ENCODE peak calls at places on chromosomes 7 and 10, in six cellular contexts. S is cardiac septum, M is anterior cingulate cortex, A is tibial artery, K is activated T-cell treated with anti-CD3 and anti-CD28 coated beads for 1 hour, Z is NCI-H774. V is an unnamed sample.

GRCh38 chr7:44386139-44386913 is 60.9 kb upstream of the CAMK2B start:
- DNase-seq in A (no peak), M (no peak), S (peak; percentile 29), Z (no peak), K (no peak), V (no peak)

GRCh38 chr10:102643346-102644065 is 773 bp upstream of the TRIM8 start:
- DNase-seq in M (peak; percentile 70), S (peak; percentile 87), A (peak; percentile 67), K (peak; percentile 30), Z (peak; percentile 14), V (no peak)

GRCh38 chr7:1675673-1676549 is 5.8 kb downstream of the ELFN1 start:
- DNase-seq in S (peak; percentile 72), Z (no peak), A (peak; percentile 14), M (no peak), K (no peak), V (no peak)

GRCh38 chr10:58672855-58673254 is 160.2 kb downstream of the BICC1 start:
- DNase-seq in S (no peak), K (no peak), A (no peak), M (no peak), Z (no peak), V (no peak)

GRCh38 chr7:155984028-155984607 is 171.9 kb upstream of the SHH start:
- DNase-seq in M (no peak), S (peak; percentile 66), K (no peak), A (no peak), Z (no peak), V (no peak)

GRCh38 chr7:44273681-44274622 is 51.4 kb downstream of the CAMK2B start:
- DNase-seq in A (no peak), S (no peak), Z (no peak), K (no peak), M (no peak), V (no peak)

GRCh38 chr7:45021604-45022296 is 21.7 kb downstream of the CCM2 start:
- DNase-seq in A (no peak), K (no peak), Z (no peak), M (no peak), S (no peak), V (peak; percentile 65)

GRCh38 chr7:45239486-45239885 is 81.9 kb downstream of the RAMP3 start:
- DNase-seq in A (no peak), M (no peak), K (no peak), Z (no peak), S (no peak), V (no peak)

GRCh38 chr10:31134303-31134928 is 102.8 kb upstream of the ZNF438 start:
- DNase-seq in M (no peak), S (no peak), Z (peak; percentile 60), A (no peak), K (no peak), V (no peak)

GRCh38 chr7:34320412-34320811 is 337.6 kb upstream of the NPSR1 start:
- DNase-seq in K (no peak), Z (no peak), M (no peak), A (no peak), S (no peak), V (no peak)

GRCh38 chr10:132685121-132685891 is 100.6 kb downstream of the NKX6-2 start:
- DNase-seq in Z (no peak), S (peak; percentile 73), A (peak; percentile 16), K (no peak), M (peak; percentile 74), V (no peak)

GRCh38 chr7:18345641-18346234 is 149.8 kb upstream of the HDAC9 start:
- DNase-seq in K (no peak), S (no peak), M (peak; percentile 16), Z (peak; percentile 47), A (no peak), V (no peak)

GRCh38 chr10:77899080-77899477 is 27.5 kb downstream of the DLG5 start:
- DNase-seq in S (no peak), K (no peak), M (no peak), A (no peak), Z (no peak), V (no peak)

GRCh38 chr7:82164813-82165212 is 278.8 kb downstream of the CACNA2D1 start:
- DNase-seq in Z (peak; percentile 46), S (no peak), K (no peak), A (peak; percentile 27), M (no peak), V (peak; percentile 55)

GRCh38 chr10:63268139-63268797 is 135.1 kb downstream of the NRBF2 start:
- DNase-seq in S (no peak), K (no peak), Z (no peak), M (no peak), A (no peak), V (no peak)

GRCh38 chr10:62020362-62020730 is 118.8 kb downstream of the ARID5B start:
- DNase-seq in K (no peak), M (no peak), A (no peak), S (no peak), Z (no peak), V (no peak)